ENCODE peak calls at places on chromosomes 7 and 10, in four cellular contexts. Q is HepG2, D is WTC11, E is K562. A is an unnamed sample.

GRCh38 chr10:95260909-95261552 is 29.8 kb downstream of the PDLIM1 start:
- DNase-seq in Q (no peak), E (no peak), D (no peak), A (no peak)

GRCh38 chr10:75853085-75853484 is 421.7 kb downstream of the LRMDA start:
- DNase-seq in D (no peak), Q (no peak), E (peak), A (no peak)

GRCh38 chr10:92696606-92697383 is 7.0 kb downstream of the HHEX start:
- DNase-seq in E (peak), Q (peak), D (no peak), A (no peak)

GRCh38 chr10:99569971-99570370 is 37.2 kb downstream of the NKX2-3 start:
- DNase-seq in Q (no peak), D (no peak), E (no peak), A (no peak)

GRCh38 chr10:110498087-110498981 is 627 bp downstream of the DUSP5 start:
- DNase-seq in Q (no peak), D (peak), E (peak), A (no peak)

GRCh38 chr7:5713124-5713912 is 68.1 kb downstream of the RNF216 start:
- DNase-seq in D (no peak), Q (no peak), E (no peak), A (no peak)

GRCh38 chr7:96075510-96076349 is 246.2 kb downstream of the SLC25A13 start:
- DNase-seq in D (peak), E (peak), Q (peak), A (no peak)

GRCh38 chr7:48154792-48155413 is 16.4 kb upstream of the ABCA13 start:
- DNase-seq in Q (peak), E (peak), D (peak), A (no peak)

GRCh38 chr7:121755818-121756501 is 117.0 kb upstream of the PTPRZ1 start:
- DNase-seq in E (no peak), Q (no peak), D (no peak), A (no peak)

GRCh38 chr7:117385340-117386124 is 41.8 kb downstream of the ASZ1 start:
- DNase-seq in Q (no peak), E (no peak), D (no peak), A (no peak)

GRCh38 chr7:94396606-94397005 is 1.9 kb downstream of the COL1A2 start:
- DNase-seq in D (no peak), E (no peak), Q (no peak), A (no peak)

GRCh38 chr7:49980414-49980813 is 112.6 kb downstream of the ZPBP start:
- DNase-seq in E (no peak), D (no peak), Q (no peak), A (no peak)

GRCh38 chr7:100825760-100826545 is 1.4 kb downstream of the EPHB4 start:
- DNase-seq in Q (peak), D (no peak), E (peak), A (no peak)
- TF ChIP-seq TCF7 in Q (no peak), D (no peak), E (no peak), A (no peak)

GRCh38 chr10:15579605-15580004 is 140.1 kb downstream of the ITGA8 start:
- DNase-seq in D (no peak), E (no peak), Q (no peak), A (no peak)
- TF ChIP-seq ESRRA in D (no peak), E (no peak), Q (no peak), A (no peak)

GRCh38 chr7:1853619-1854520 is 183.8 kb downstream of the ELFN1 start:
- DNase-seq in Q (no peak), D (peak), E (peak), A (no peak)
- TF ChIP-seq TCF7 in Q (no peak), D (no peak), E (no peak), A (no peak)

GRCh38 chr10:124697837-124698559 is 46.2 kb downstream of the FAM53B start:
- DNase-seq in E (no peak), Q (no peak), D (no peak), A (no peak)
- TF ChIP-seq ESRRA in E (no peak), Q (no peak), D (no peak), A (no peak)

DNA sequence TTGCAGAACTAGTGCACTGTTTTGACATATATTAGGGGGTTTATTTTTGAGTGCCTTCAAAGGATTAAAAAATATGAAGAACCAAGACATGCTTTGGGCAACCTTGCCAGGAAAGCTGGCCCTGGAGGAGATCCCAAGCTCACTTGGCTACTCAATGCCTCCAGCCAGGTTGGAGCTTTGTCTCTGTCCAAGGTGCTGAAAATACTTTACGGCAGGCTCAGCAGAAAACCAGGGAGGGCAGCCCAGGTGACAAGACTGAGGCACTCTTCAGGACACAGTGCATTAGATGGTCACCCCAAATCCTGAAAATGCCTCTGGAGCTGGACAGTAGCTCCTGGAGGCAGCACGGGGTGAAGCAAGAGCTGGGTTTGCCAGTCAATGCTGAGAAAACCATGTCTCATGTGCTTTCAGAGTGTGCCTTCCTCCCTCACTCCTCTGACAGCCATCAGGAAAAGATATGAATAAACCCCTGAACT is 5.8 kb upstream of the KCNH2 start:
- DNase-seq in D (peak), E (peak), Q (no peak), A (no peak)
- TF ChIP-seq TCF7 in D (no peak), E (no peak), Q (no peak), A (no peak)

GRCh38 chr10:35347088-35347487 is 10.8 kb downstream of the CCNY start:
- DNase-seq in Q (no peak), D (no peak), E (no peak), A (no peak)
- TF ChIP-seq ESRRA in Q (no peak), D (no peak), E (no peak), A (no peak)